ENCODE peak calls at places on chromosomes 12 and 14, in eight cellular contexts. One of them, this sample, is unnamed. For H3K9me3, the result is how much of the 10 kb centered on the place peaks cover.

GRCh38 chr14:91278383-91278715 is 33.8 kb upstream of the GPR68 start:
- DNase-seq in PC-9: no peak
- DNase-seq in HepG2: no peak
- DNase-seq in uterus: no peak
- DNase-seq in thoracic aorta: no peak
- DNase-seq in upper lobe of right lung: no peak
- DNase-seq in colonic mucosa: no peak
- DNase-seq in H1: no peak
- DNase-seq in this sample: no peak

GRCh38 chr14:73634333-73634833 is 10.4 kb upstream of the DNAL1 start:
- DNase-seq in PC-9: no peak
- DNase-seq in HepG2: no peak
- DNase-seq in uterus: no peak
- DNase-seq in thoracic aorta: no peak
- DNase-seq in upper lobe of right lung: no peak
- DNase-seq in colonic mucosa: peak
- DNase-seq in H1: peak
- DNase-seq in this sample: no peak

GRCh38 chr14:52071675-52072074 is 2.8 kb upstream of the NID2 start:
- DNase-seq in PC-9: no peak
- DNase-seq in HepG2: no peak
- DNase-seq in uterus: no peak
- DNase-seq in thoracic aorta: no peak
- DNase-seq in upper lobe of right lung: no peak
- DNase-seq in colonic mucosa: no peak
- DNase-seq in H1: no peak
- DNase-seq in this sample: no peak

GRCh38 chr14:56119221-56119967 is 1.2 kb downstream of the PELI2 start:
- DNase-seq in PC-9: no peak
- DNase-seq in HepG2: no peak
- DNase-seq in uterus: peak
- DNase-seq in thoracic aorta: no peak
- DNase-seq in upper lobe of right lung: peak
- DNase-seq in colonic mucosa: peak
- DNase-seq in H1: peak
- DNase-seq in this sample: no peak

GRCh38 chr12:65263777-65264176 is 14.7 kb upstream of the MSRB3 start:
- DNase-seq in PC-9: no peak
- DNase-seq in HepG2: no peak
- DNase-seq in uterus: no peak
- DNase-seq in thoracic aorta: no peak
- DNase-seq in upper lobe of right lung: no peak
- DNase-seq in colonic mucosa: no peak
- DNase-seq in H1: no peak
- DNase-seq in this sample: no peak

GRCh38 chr14:91350813-91351507 is 66.7 kb downstream of the CCDC88C start:
- DNase-seq in PC-9: no peak
- DNase-seq in HepG2: no peak
- DNase-seq in uterus: no peak
- DNase-seq in thoracic aorta: no peak
- DNase-seq in upper lobe of right lung: no peak
- DNase-seq in colonic mucosa: no peak
- DNase-seq in H1: no peak
- DNase-seq in this sample: no peak

GRCh38 chr14:50353126-50353525 is 41.0 kb downstream of the DMAC2L start:
- DNase-seq in PC-9: no peak
- DNase-seq in HepG2: no peak
- DNase-seq in uterus: no peak
- DNase-seq in thoracic aorta: no peak
- DNase-seq in upper lobe of right lung: no peak
- DNase-seq in colonic mucosa: no peak
- DNase-seq in H1: no peak
- DNase-seq in this sample: no peak

GRCh38 chr14:88477513-88478250 is 77.1 kb downstream of the PTPN21 start:
- DNase-seq in PC-9: no peak
- DNase-seq in HepG2: no peak
- DNase-seq in uterus: no peak
- DNase-seq in thoracic aorta: no peak
- DNase-seq in upper lobe of right lung: no peak
- DNase-seq in colonic mucosa: no peak
- DNase-seq in H1: no peak
- DNase-seq in this sample: no peak

GRCh38 chr14:91817566-91818325 is 49.6 kb downstream of the TC2N start:
- DNase-seq in PC-9: no peak
- DNase-seq in HepG2: no peak
- DNase-seq in uterus: no peak
- DNase-seq in thoracic aorta: no peak
- DNase-seq in upper lobe of right lung: no peak
- DNase-seq in colonic mucosa: no peak
- DNase-seq in H1: no peak
- DNase-seq in this sample: peak

GRCh38 chr12:123075092-123075491 is 75.8 kb downstream of the PITPNM2 start:
- DNase-seq in PC-9: no peak
- DNase-seq in HepG2: no peak
- DNase-seq in uterus: no peak
- DNase-seq in thoracic aorta: no peak
- DNase-seq in upper lobe of right lung: no peak
- DNase-seq in colonic mucosa: no peak
- DNase-seq in H1: no peak
- DNase-seq in this sample: no peak

GRCh38 chr12:76890407-76891143 is 11.8 kb upstream of the CSRP2 start:
- DNase-seq in PC-9: no peak
- DNase-seq in HepG2: no peak
- DNase-seq in uterus: no peak
- DNase-seq in thoracic aorta: no peak
- DNase-seq in upper lobe of right lung: no peak
- DNase-seq in colonic mucosa: no peak
- DNase-seq in H1: no peak
- DNase-seq in this sample: no peak

GRCh38 chr12:47547077-47547476 is 158.8 kb downstream of the RPAP3 start:
- DNase-seq in PC-9: no peak
- DNase-seq in HepG2: no peak
- DNase-seq in uterus: no peak
- DNase-seq in thoracic aorta: no peak
- DNase-seq in upper lobe of right lung: no peak
- DNase-seq in colonic mucosa: no peak
- DNase-seq in H1: no peak
- DNase-seq in this sample: no peak

GRCh38 chr12:47551426-47551851 is 154.4 kb downstream of the RPAP3 start:
- DNase-seq in PC-9: no peak
- DNase-seq in HepG2: no peak
- DNase-seq in uterus: no peak
- DNase-seq in thoracic aorta: no peak
- DNase-seq in upper lobe of right lung: no peak
- DNase-seq in colonic mucosa: no peak
- DNase-seq in H1: no peak
- DNase-seq in this sample: no peak

GRCh38 chr12:47549258-47549657 is 156.6 kb downstream of the RPAP3 start:
- DNase-seq in PC-9: no peak
- DNase-seq in HepG2: no peak
- DNase-seq in uterus: no peak
- DNase-seq in thoracic aorta: no peak
- DNase-seq in upper lobe of right lung: no peak
- DNase-seq in colonic mucosa: no peak
- DNase-seq in H1: no peak
- DNase-seq in this sample: no peak

GRCh38 chr12:47545938-47546609 is 159.8 kb downstream of the RPAP3 start:
- DNase-seq in PC-9: no peak
- DNase-seq in HepG2: no peak
- DNase-seq in uterus: no peak
- DNase-seq in thoracic aorta: no peak
- DNase-seq in upper lobe of right lung: no peak
- DNase-seq in colonic mucosa: no peak
- DNase-seq in H1: no peak
- DNase-seq in this sample: no peak
- H3K9me3 ChIP-seq in PC-9: under half
- H3K9me3 ChIP-seq in HepG2: under half
- H3K9me3 ChIP-seq in uterus: under half
- H3K9me3 ChIP-seq in thoracic aorta: under half
- H3K9me3 ChIP-seq in upper lobe of right lung: under half
- H3K9me3 ChIP-seq in colonic mucosa: under half
- H3K9me3 ChIP-seq in H1: under half
- H3K9me3 ChIP-seq in this sample: under half

GRCh38 chr14:82342596-82342995 is 808.9 kb upstream of the SEL1L start:
- DNase-seq in PC-9: no peak
- DNase-seq in HepG2: no peak
- DNase-seq in uterus: no peak
- DNase-seq in thoracic aorta: no peak
- DNase-seq in upper lobe of right lung: no peak
- DNase-seq in colonic mucosa: no peak
- DNase-seq in H1: no peak
- DNase-seq in this sample: no peak

GRCh38 chr14:82341386-82341785 is 807.7 kb upstream of the SEL1L start:
- DNase-seq in PC-9: no peak
- DNase-seq in HepG2: no peak
- DNase-seq in uterus: no peak
- DNase-seq in thoracic aorta: no peak
- DNase-seq in upper lobe of right lung: no peak
- DNase-seq in colonic mucosa: no peak
- DNase-seq in H1: no peak
- DNase-seq in this sample: no peak

DNA sequence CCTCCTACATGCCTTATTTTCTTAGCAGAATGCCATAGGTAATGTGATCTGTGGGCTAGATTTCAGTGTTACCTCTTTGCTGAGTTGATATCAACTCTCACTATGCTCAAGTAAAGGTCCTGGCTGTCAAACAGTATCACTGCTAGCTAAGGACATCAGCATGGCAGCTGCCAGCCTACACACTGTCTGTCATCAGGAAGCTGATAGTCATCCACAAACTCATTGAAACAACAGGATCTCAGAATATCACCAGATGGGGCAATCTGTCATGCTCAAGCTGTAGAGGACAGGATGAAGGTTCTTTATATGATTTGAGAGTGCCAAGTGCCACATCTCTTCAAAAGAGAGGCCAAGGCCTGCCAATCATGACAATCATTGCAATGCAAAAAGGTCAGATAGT is 811.5 kb upstream of the SEL1L start:
- DNase-seq in PC-9: no peak
- DNase-seq in HepG2: no peak
- DNase-seq in uterus: no peak
- DNase-seq in thoracic aorta: no peak
- DNase-seq in upper lobe of right lung: no peak
- DNase-seq in colonic mucosa: no peak
- DNase-seq in H1: no peak
- DNase-seq in this sample: no peak
- H3K9me3 ChIP-seq in PC-9: under half
- H3K9me3 ChIP-seq in HepG2: half or more
- H3K9me3 ChIP-seq in uterus: under half
- H3K9me3 ChIP-seq in thoracic aorta: under half
- H3K9me3 ChIP-seq in upper lobe of right lung: under half
- H3K9me3 ChIP-seq in colonic mucosa: under half
- H3K9me3 ChIP-seq in H1: under half
- H3K9me3 ChIP-seq in this sample: under half

GRCh38 chr14:70339039-70339438 is 20.4 kb downstream of the COX16 start:
- DNase-seq in PC-9: no peak
- DNase-seq in HepG2: no peak
- DNase-seq in uterus: no peak
- DNase-seq in thoracic aorta: no peak
- DNase-seq in upper lobe of right lung: no peak
- DNase-seq in colonic mucosa: no peak
- DNase-seq in H1: no peak
- DNase-seq in this sample: no peak

GRCh38 chr14:70338550-70338949 is 20.9 kb downstream of the COX16 start:
- DNase-seq in PC-9: no peak
- DNase-seq in HepG2: no peak
- DNase-seq in uterus: no peak
- DNase-seq in thoracic aorta: no peak
- DNase-seq in upper lobe of right lung: no peak
- DNase-seq in colonic mucosa: no peak
- DNase-seq in H1: no peak
- DNase-seq in this sample: no peak

GRCh38 chr14:70339970-70340369 is 19.5 kb downstream of the COX16 start:
- DNase-seq in PC-9: no peak
- DNase-seq in HepG2: no peak
- DNase-seq in uterus: no peak
- DNase-seq in thoracic aorta: no peak
- DNase-seq in upper lobe of right lung: no peak
- DNase-seq in colonic mucosa: no peak
- DNase-seq in H1: no peak
- DNase-seq in this sample: no peak

GRCh38 chr14:70343141-70343540 is 16.3 kb downstream of the COX16 start:
- DNase-seq in PC-9: no peak
- DNase-seq in HepG2: no peak
- DNase-seq in uterus: no peak
- DNase-seq in thoracic aorta: no peak
- DNase-seq in upper lobe of right lung: no peak
- DNase-seq in colonic mucosa: no peak
- DNase-seq in H1: no peak
- DNase-seq in this sample: no peak
- H3K9me3 ChIP-seq in PC-9: under half
- H3K9me3 ChIP-seq in HepG2: under half
- H3K9me3 ChIP-seq in uterus: under half
- H3K9me3 ChIP-seq in thoracic aorta: under half
- H3K9me3 ChIP-seq in upper lobe of right lung: under half
- H3K9me3 ChIP-seq in colonic mucosa: under half
- H3K9me3 ChIP-seq in H1: under half
- H3K9me3 ChIP-seq in this sample: under half

GRCh38 chr14:27371868-27372267 is 774.0 kb upstream of the NOVA1 start:
- DNase-seq in PC-9: no peak
- DNase-seq in HepG2: no peak
- DNase-seq in uterus: no peak
- DNase-seq in thoracic aorta: no peak
- DNase-seq in upper lobe of right lung: no peak
- DNase-seq in colonic mucosa: no peak
- DNase-seq in H1: no peak
- DNase-seq in this sample: no peak

GRCh38 chr14:27367345-27367744 is 769.5 kb upstream of the NOVA1 start:
- DNase-seq in PC-9: no peak
- DNase-seq in HepG2: no peak
- DNase-seq in uterus: no peak
- DNase-seq in thoracic aorta: no peak
- DNase-seq in upper lobe of right lung: no peak
- DNase-seq in colonic mucosa: no peak
- DNase-seq in H1: no peak
- DNase-seq in this sample: no peak

GRCh38 chr14:27371209-27371608 is 773.4 kb upstream of the NOVA1 start:
- DNase-seq in PC-9: no peak
- DNase-seq in HepG2: no peak
- DNase-seq in uterus: no peak
- DNase-seq in thoracic aorta: no peak
- DNase-seq in upper lobe of right lung: no peak
- DNase-seq in colonic mucosa: no peak
- DNase-seq in H1: no peak
- DNase-seq in this sample: no peak

GRCh38 chr14:27372771-27373170 is 774.9 kb upstream of the NOVA1 start:
- DNase-seq in PC-9: no peak
- DNase-seq in HepG2: no peak
- DNase-seq in uterus: no peak
- DNase-seq in thoracic aorta: no peak
- DNase-seq in upper lobe of right lung: no peak
- DNase-seq in colonic mucosa: no peak
- DNase-seq in H1: no peak
- DNase-seq in this sample: no peak

DNA sequence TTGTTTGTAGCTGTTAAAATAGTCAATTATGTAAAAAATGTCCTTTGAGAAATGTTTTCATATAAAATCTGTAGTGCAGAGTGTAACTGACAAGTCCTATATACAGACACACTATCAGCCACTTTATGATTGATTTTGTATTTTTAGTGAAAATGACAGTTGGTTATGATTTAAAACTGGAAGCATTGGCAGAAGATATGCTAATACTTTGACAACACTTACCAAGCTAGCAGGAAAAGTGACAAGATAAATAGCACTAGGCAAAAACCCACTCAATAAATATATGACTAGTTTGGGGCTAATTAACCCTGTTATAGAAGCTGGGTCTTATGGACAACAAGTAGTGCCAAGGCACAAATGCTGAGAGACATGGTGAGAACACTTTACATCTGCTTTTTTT is 772.9 kb upstream of the NOVA1 start:
- DNase-seq in PC-9: no peak
- DNase-seq in HepG2: no peak
- DNase-seq in uterus: no peak
- DNase-seq in thoracic aorta: no peak
- DNase-seq in upper lobe of right lung: no peak
- DNase-seq in colonic mucosa: no peak
- DNase-seq in H1: no peak
- DNase-seq in this sample: no peak
- H3K9me3 ChIP-seq in PC-9: under half
- H3K9me3 ChIP-seq in HepG2: half or more
- H3K9me3 ChIP-seq in uterus: under half
- H3K9me3 ChIP-seq in thoracic aorta: under half
- H3K9me3 ChIP-seq in upper lobe of right lung: under half
- H3K9me3 ChIP-seq in colonic mucosa: under half
- H3K9me3 ChIP-seq in H1: under half
- H3K9me3 ChIP-seq in this sample: under half

This sample was measured in T-helper 17 cell.